ENCODE peak calls at places on chromosomes 7 and 10, in six cellular contexts. D is GM23338, R is stomach, J is spleen, K is transverse colon, F is suprapubic skin. Z is an unnamed sample.

GRCh38 chr7:149027560-149028345 is 552 bp downstream of the PDIA4 start:
- DNase-seq in D (no peak), R (no peak), J (no peak), K (peak; percentile 28), F (no peak), Z (peak; percentile 23)

GRCh38 chr7:142556745-142557144 is 192.5 kb upstream of the PRSS1 start:
- DNase-seq in D (peak; percentile 59), R (peak; percentile 38), J (no peak), K (peak; percentile 18), F (no peak), Z (peak; percentile 42)

GRCh38 chr7:159094030-159094740 is 50.5 kb downstream of the VIPR2 start:
- DNase-seq in D (no peak), R (peak; percentile 17), J (peak; percentile 49), K (peak; percentile 3), F (peak; percentile 37), Z (no peak)

GRCh38 chr10:97049670-97050069 is 136.1 kb downstream of the SLIT1 start:
- DNase-seq in D (no peak), R (no peak), J (peak; percentile 35), K (no peak), F (no peak), Z (no peak)

GRCh38 chr10:79260803-79261740 is 86.2 kb upstream of the PPIF start:
- DNase-seq in D (peak; percentile 53), R (peak; percentile 43), J (no peak), K (no peak), F (no peak), Z (peak; percentile 39)

GRCh38 chr7:131225619-131226101 is 102.0 kb upstream of the MKLN1 start:
- DNase-seq in D (no peak), R (peak; percentile 28), J (no peak), K (peak; percentile 73), F (no peak), Z (peak; percentile 14)

GRCh38 chr10:101495324-101495925 is 92.6 kb downstream of the POLL start:
- DNase-seq in D (peak; percentile 61), R (no peak), J (no peak), K (no peak), F (no peak), Z (no peak)

GRCh38 chr10:58041901-58042300 is 225.8 kb downstream of the IPMK start:
- DNase-seq in D (no peak), R (no peak), J (no peak), K (no peak), F (no peak), Z (no peak)

GRCh38 chr10:99720387-99720786 is 11.5 kb downstream of the COX15 start:
- DNase-seq in D (no peak), R (no peak), J (no peak), K (no peak), F (no peak), Z (no peak)

GRCh38 chr7:129433823-129434171 is 435 bp upstream of the STRIP2 start:
- DNase-seq in D (peak; percentile 88), R (no peak), J (no peak), K (no peak), F (no peak), Z (no peak)

GRCh38 chr7:113100091-113100723 is 13.6 kb upstream of the GPR85 start:
- DNase-seq in D (no peak), R (peak; percentile 29), J (no peak), K (no peak), F (no peak), Z (peak; percentile 46)

GRCh38 chr10:47380341-47381215 is 3.5 kb downstream of the ZNF488 start:
- DNase-seq in D (no peak), R (peak; percentile 59), J (peak; percentile 44), K (peak; percentile 28), F (peak; percentile 65), Z (no peak)

GRCh38 chr7:38321515-38321944 is 48.1 kb upstream of the TARP start:
- DNase-seq in D (no peak), R (no peak), J (no peak), K (no peak), F (no peak), Z (no peak)

GRCh38 chr10:13891542-13892431 is 305.0 kb downstream of the PRPF18 start:
- DNase-seq in D (peak; percentile 63), R (no peak), J (no peak), K (no peak), F (peak; percentile 77), Z (no peak)

GRCh38 chr10:79139124-79139835 is 70.5 kb downstream of the ZMIZ1 start:
- DNase-seq in D (no peak), R (no peak), J (no peak), K (peak; percentile 45), F (no peak), Z (no peak)

GRCh38 chr10:101933976-101934375 is 90.4 kb upstream of the KCNIP2 start:
- DNase-seq in D (no peak), R (no peak), J (no peak), K (no peak), F (no peak), Z (no peak)

GRCh38 chr10:93333278-93333978 is 148.7 kb downstream of the MYOF start:
- DNase-seq in D (peak; percentile 60), R (no peak), J (no peak), K (no peak), F (no peak), Z (no peak)

GRCh38 chr7:6158424-6159096 is 113.9 kb downstream of the CYTH3 start:
- DNase-seq in D (no peak), R (no peak), J (no peak), K (no peak), F (no peak), Z (no peak)

GRCh38 chr10:48475943-48476278 is 129.0 kb downstream of the ARHGAP22 start:
- DNase-seq in D (no peak), R (no peak), J (no peak), K (no peak), F (no peak), Z (no peak)

GRCh38 chr7:97096037-97096436 is 21.5 kb upstream of the SDHAF3 start:
- DNase-seq in D (no peak), R (no peak), J (no peak), K (no peak), F (no peak), Z (no peak)

GRCh38 chr7:155660059-155660757 is 15.7 kb downstream of the RBM33 start:
- DNase-seq in D (no peak), R (no peak), J (no peak), K (no peak), F (no peak), Z (no peak)

GRCh38 chr10:59362184-59362966 is at the start of gene FAM13C:
- DNase-seq in D (peak; percentile 85), R (peak; percentile 66), J (peak; percentile 82), K (peak; percentile 68), F (peak; percentile 85), Z (peak; percentile 83)

GRCh38 chr7:70673833-70674232 is 458.1 kb upstream of the GALNT17 start:
- DNase-seq in D (no peak), R (no peak), J (no peak), K (no peak), F (no peak), Z (no peak)

GRCh38 chr7:36312064-36312914 is 77.4 kb upstream of the ANLN start:
- DNase-seq in D (peak; percentile 83), R (peak; percentile 90), J (peak; percentile 47), K (peak; percentile 72), F (no peak), Z (peak; percentile 48)

GRCh38 chr10:60878224-60878623 is 65.8 kb downstream of the RHOBTB1 start:
- DNase-seq in D (no peak), R (no peak), J (no peak), K (no peak), F (no peak), Z (no peak)

DNA sequence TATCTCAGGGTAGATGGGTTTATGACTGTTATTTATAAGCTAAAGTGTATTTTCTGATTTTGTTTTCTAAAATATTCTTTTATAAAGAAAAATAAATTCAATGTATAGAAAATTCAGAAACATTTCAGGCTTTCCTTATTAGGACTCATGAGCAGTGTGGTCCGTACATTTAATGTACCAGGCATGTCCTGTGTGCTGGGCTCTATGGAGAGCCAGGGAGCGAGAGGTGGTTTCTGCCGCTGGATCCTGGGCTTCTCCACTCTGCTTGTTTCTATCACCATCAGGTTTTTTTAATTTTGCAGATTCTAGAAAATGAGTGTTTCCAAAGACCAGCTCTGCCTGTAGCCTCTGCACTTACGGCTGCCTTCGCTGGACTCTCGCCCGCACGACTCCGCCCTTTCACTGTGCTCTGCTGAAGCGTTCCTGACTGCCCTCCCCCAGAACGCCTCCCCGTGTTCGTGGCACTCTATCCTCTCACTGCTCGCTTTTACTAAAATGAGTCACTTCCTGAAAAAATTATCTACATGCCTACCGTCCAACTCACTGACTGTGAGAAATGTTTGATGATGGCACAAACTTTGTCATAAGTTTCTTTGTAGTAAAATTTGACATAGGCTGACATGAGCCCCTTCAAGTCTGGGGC is 188.5 kb downstream of the ZMYND11 start:
- DNase-seq in D (no peak), R (peak; percentile 53), J (peak; percentile 90), K (peak; percentile 52), F (peak; percentile 90), Z (no peak)
- TF ChIP-seq CTCF in D (no peak), R (no peak), J (no peak), K (no peak), F (no peak), Z (no peak)

GRCh38 chr7:42254217-42254616 is 17.2 kb upstream of the GLI3 start:
- DNase-seq in D (no peak), R (no peak), J (no peak), K (no peak), F (no peak), Z (no peak)
- TF ChIP-seq POLR2AphosphoS5 in D (no peak), R (peak; percentile 15), J (no peak), K (peak; percentile 7), F (no peak), Z (no peak)

GRCh38 chr7:231030-231857 is 38.9 kb downstream of the FAM20C start:
- DNase-seq in D (peak; percentile 42), R (no peak), J (no peak), K (no peak), F (no peak), Z (no peak)
- TF ChIP-seq CTCF in D (peak; percentile 28), R (peak; percentile 5), J (no peak), K (peak; percentile 13), F (no peak), Z (no peak)

DNA sequence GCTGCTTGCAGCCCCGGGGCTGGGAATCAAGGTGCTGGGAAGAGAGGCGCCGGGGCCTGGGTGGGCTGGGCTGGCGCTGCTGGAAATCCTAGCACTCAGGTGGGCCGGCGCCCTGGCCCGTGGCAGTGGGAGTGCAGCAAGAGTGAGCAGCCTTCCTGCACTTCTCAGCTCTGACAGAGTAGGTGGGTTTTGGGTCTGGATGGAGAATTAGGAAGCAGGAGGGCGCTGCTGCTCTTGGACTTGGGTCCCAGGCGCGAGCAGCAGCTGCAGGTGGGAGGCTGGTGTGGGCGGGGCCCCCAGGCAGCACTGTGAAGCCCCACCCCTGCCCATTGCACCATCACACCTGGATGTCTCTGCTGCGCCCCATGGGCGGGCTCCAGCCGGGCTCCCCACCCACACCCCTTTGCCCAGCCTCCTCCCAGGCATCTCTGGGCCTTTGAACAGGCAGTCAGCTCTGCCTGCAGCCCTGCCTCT is 6.0 kb downstream of the BRI3 start:
- DNase-seq in D (peak; percentile 84), R (peak; percentile 75), J (no peak), K (peak; percentile 82), F (no peak), Z (peak; percentile 66)
- TF ChIP-seq POLR2AphosphoS5 in D (no peak), R (no peak), J (no peak), K (no peak), F (no peak), Z (peak; percentile 9)

GRCh38 chr10:126519992-126520391 is 131.7 kb upstream of the ADAM12 start:
- DNase-seq in D (peak; percentile 5), R (no peak), J (no peak), K (no peak), F (no peak), Z (no peak)
- TF ChIP-seq CTCF in D (no peak), R (no peak), J (no peak), K (no peak), F (no peak), Z (no peak)

GRCh38 chr7:87416682-87417587 is 58.5 kb downstream of the ABCB4 start:
- DNase-seq in D (peak; percentile 86), R (peak; percentile 67), J (no peak), K (peak; percentile 63), F (no peak), Z (peak; percentile 65)
- TF ChIP-seq POLR2AphosphoS5 in D (no peak), R (no peak), J (no peak), K (no peak), F (no peak), Z (no peak)